ENCODE peak calls at places on chromosomes 6 and 20, in five cellular contexts. S is tibial artery, U is body of pancreas, J is prostate gland, Q is progenitor cell of endocrine pancreas. M is an unnamed sample.

GRCh38 chr6:106530502-106530901 is 98.8 kb downstream of the RTN4IP1 start:
- DNase-seq in J (no peak), S (no peak), U (no peak), Q (no peak), M (no peak)

GRCh38 chr6:113529191-113529590 is 328.0 kb upstream of the MARCKS start:
- DNase-seq in S (no peak), U (no peak), J (no peak), Q (no peak), M (no peak)

GRCh38 chr20:3670945-3671344 is 7.7 kb upstream of the GFRA4 start:
- DNase-seq in S (no peak), U (no peak), J (no peak), Q (no peak), M (no peak)

GRCh38 chr6:42434237-42434636 is 17.5 kb downstream of the TRERF1 start:
- DNase-seq in J (no peak), S (no peak), U (no peak), Q (no peak), M (no peak)

GRCh38 chr20:57509665-57510237 is 15.2 kb downstream of the CTCFL start:
- DNase-seq in Q (no peak), U (no peak), S (no peak), J (no peak), M (no peak)

GRCh38 chr6:82588020-82588419 is 224.4 kb downstream of the TPBG start:
- DNase-seq in S (no peak), Q (no peak), U (no peak), J (no peak), M (no peak)

GRCh38 chr6:111813247-111814162 is 59.7 kb downstream of the FYN start:
- DNase-seq in Q (no peak), S (no peak), J (no peak), U (no peak), M (no peak)

GRCh38 chr6:127737009-127737486 is 160.1 kb downstream of the C6orf58 start:
- DNase-seq in U (peak; percentile 52), Q (no peak), J (peak; percentile 58), S (no peak), M (peak; percentile 23)

GRCh38 chr6:126055449-126055848 is 69.1 kb downstream of the TRMT11 start:
- DNase-seq in J (no peak), Q (no peak), U (no peak), S (no peak), M (no peak)

GRCh38 chr20:45547206-45547770 is at the start of gene EPPIN:
- DNase-seq in S (no peak), U (no peak), Q (no peak), J (no peak), M (no peak)

GRCh38 chr6:28969129-28969528 is 36.0 kb downstream of the ZNF311 start:
- DNase-seq in Q (no peak), U (no peak), J (no peak), S (no peak), M (no peak)